ENCODE peak calls at places on chromosomes 3 and 15, in five cellular contexts. U is SW480; K is upper lobe of right lung; E is NB4; X is activated CD8-positive, alpha-beta memory T cell treated with anti-CD3 and anti-CD28 coated beads for 24 hours. I is an unnamed sample.

GRCh38 chr3:53490131-53490474 is 4.3 kb upstream of the CACNA1D start:
- DNase-seq in U (no peak), X (no peak), E (no peak), K (no peak), I (no peak)

GRCh38 chr3:105253225-105253624 is 113.5 kb upstream of the ALCAM start:
- DNase-seq in E (no peak), X (no peak), U (no peak), K (no peak), I (no peak)

GRCh38 chr3:55091381-55092225 is 163.7 kb upstream of the LRTM1 start:
- DNase-seq in K (no peak), E (no peak), X (no peak), U (no peak), I (no peak)

GRCh38 chr3:52217409-52217805 is 8.0 kb downstream of the TLR9 start:
- DNase-seq in E (no peak), U (no peak), X (no peak), K (no peak), I (peak; percentile 38)

GRCh38 chr15:59396211-59396610 is 23.5 kb upstream of the MYO1E start:
- DNase-seq in K (no peak), E (no peak), U (no peak), X (no peak), I (no peak)

GRCh38 chr15:79240036-79240435 is 42.5 kb upstream of the ANKRD34C start:
- DNase-seq in X (no peak), E (no peak), K (no peak), U (no peak), I (no peak)

GRCh38 chr15:95247068-95247984 is 1016.0 kb downstream of the MCTP2 start:
- DNase-seq in U (peak; percentile 66), E (no peak), K (no peak), X (no peak), I (no peak)

GRCh38 chr3:174215426-174215825 is 643.7 kb upstream of the NAALADL2 start:
- DNase-seq in K (no peak), U (no peak), X (no peak), E (no peak), I (no peak)

GRCh38 chr3:52934626-52935530 is 37.5 kb upstream of the STIMATE start:
- DNase-seq in E (peak; percentile 65), X (peak; percentile 61), K (no peak), U (peak; percentile 65), I (no peak)

GRCh38 chr3:57951106-57951882 is 56.9 kb upstream of the FLNB start:
- DNase-seq in X (no peak), E (peak; percentile 94), U (peak; percentile 72), K (peak; percentile 64), I (peak; percentile 78)

GRCh38 chr3:100467133-100467532 is 25.3 kb upstream of the TMEM45A start:
- DNase-seq in E (no peak), K (no peak), U (no peak), X (no peak), I (no peak)

GRCh38 chr3:108118038-108118727 is 27.4 kb upstream of the CD47 start:
- DNase-seq in U (no peak), K (no peak), X (no peak), E (no peak), I (no peak)

I was measured in spleen.